ENCODE peak calls at places on chromosomes 6 and 20, in five cellular contexts. X is glutamatergic neuron; P is stimulated activated CD8-positive, alpha-beta memory T cell treated with anti-CD3 and anti-CD28 coated beads, Interleukin-2, amount 100 ng/mL, for 1 hour; F is endothelial cell; N is sciatic nerve. V is an unnamed sample.

GRCh38 chr20:9344080-9344920 is 170.1 kb upstream of the LAMP5 start:
- DNase-seq in X (no peak), P (no peak), F (no peak), N (no peak), V (no peak)

GRCh38 chr6:107711953-107712522 is 112.1 kb downstream of the SCML4 start:
- DNase-seq in X (no peak), P (no peak), F (no peak), N (no peak), V (no peak)

GRCh38 chr6:147203311-147204059 is 732 bp upstream of the STXBP5 start:
- DNase-seq in X (peak), P (peak), F (peak), N (peak), V (peak)

GRCh38 chr20:41268917-41269652 is 48.4 kb downstream of the ZHX3 start:
- DNase-seq in X (no peak), P (no peak), F (no peak), N (no peak), V (no peak)

GRCh38 chr6:128161839-128162238 is 261.0 kb upstream of the THEMIS start:
- DNase-seq in X (no peak), P (no peak), F (no peak), N (no peak), V (no peak)

GRCh38 chr6:39152247-39152646 is 37.3 kb upstream of the SAYSD1 start:
- DNase-seq in X (no peak), P (no peak), F (no peak), N (no peak), V (no peak)

GRCh38 chr6:17905611-17906592 is 81.5 kb downstream of the KIF13A start:
- DNase-seq in X (no peak), P (no peak), F (no peak), N (no peak), V (peak)

GRCh38 chr6:42988486-42989020 is 4.2 kb downstream of the PPP2R5D start:
- DNase-seq in X (no peak), P (no peak), F (no peak), N (no peak), V (no peak)

GRCh38 chr20:22214296-22214695 is 370.1 kb downstream of the FOXA2 start:
- DNase-seq in X (no peak), P (no peak), F (no peak), N (no peak), V (no peak)

GRCh38 chr6:35687658-35688604 is 784 bp downstream of the FKBP5 start:
- DNase-seq in X (peak), P (peak), F (peak), N (peak), V (peak)

GRCh38 chr6:93417421-93417996 is 1.9 kb downstream of the EPHA7 start:
- DNase-seq in X (no peak), P (no peak), F (peak), N (no peak), V (peak)

GRCh38 chr6:124683507-124683906 is 278.7 kb upstream of the RNF217 start:
- DNase-seq in X (no peak), P (no peak), F (no peak), N (no peak), V (no peak)

GRCh38 chr20:50215917-50216316 is 25.3 kb downstream of the CEBPB start:
- DNase-seq in X (no peak), P (no peak), F (no peak), N (no peak), V (no peak)

GRCh38 chr6:11276911-11277274 is 44.4 kb upstream of the NEDD9 start:
- DNase-seq in X (no peak), P (no peak), F (no peak), N (no peak), V (no peak)

GRCh38 chr6:95576621-95577316 is 566 bp upstream of the MANEA start:
- DNase-seq in X (no peak), P (no peak), F (no peak), N (no peak), V (peak)

GRCh38 chr6:123965894-123966293 is 162.2 kb downstream of the NKAIN2 start:
- DNase-seq in X (no peak), P (no peak), F (peak), N (no peak), V (peak)

V was measured in ACHN.